ENCODE peak calls at places on chromosomes 4 and X, in seven cellular contexts. B is CD8-positive, alpha-beta T cell; W is cardiac muscle cell; X is AG09319; N is OCI-LY7; P is ovary; G is cardiac fibroblast. Z is an unnamed sample.

GRCh38 chr4:34932591-34932990 is 1311.7 kb downstream of the ARAP2 start:
- DNase-seq in G (no peak), P (no peak), X (no peak), B (no peak), N (no peak), W (no peak), Z (no peak)

GRCh38 chr4:145539677-145540076 is 58.0 kb downstream of the SMAD1 start:
- DNase-seq in W (no peak), B (no peak), P (no peak), X (no peak), N (no peak), G (no peak), Z (no peak)

GRCh38 chrX:22686138-22686541 is 313.6 kb upstream of the DDX53 start:
- DNase-seq in N (no peak), X (peak), W (peak), P (no peak), B (no peak), G (peak), Z (no peak)

GRCh38 chr4:137510866-137511265 is 21.4 kb downstream of the PCDH18 start:
- DNase-seq in W (no peak), P (no peak), B (no peak), X (peak), N (no peak), G (peak), Z (no peak)

GRCh38 chr4:12324965-12325364 is 896.3 kb upstream of the HS3ST1 start:
- DNase-seq in P (no peak), G (no peak), X (no peak), B (no peak), W (no peak), N (no peak), Z (no peak)

GRCh38 chr4:139015948-139016451 is 419 bp downstream of the NOCT start:
- DNase-seq in G (peak), N (peak), B (peak), P (no peak), X (no peak), W (peak), Z (no peak)

GRCh38 chrX:49176421-49177326 is 5.0 kb downstream of the PLP2 start:
- DNase-seq in X (no peak), W (no peak), B (no peak), P (no peak), G (no peak), N (no peak), Z (no peak)

GRCh38 chrX:39974228-39974627 is 123.5 kb downstream of the BCOR start:
- DNase-seq in B (no peak), P (no peak), N (no peak), X (no peak), G (no peak), W (no peak), Z (peak)

GRCh38 chrX:134836497-134836968 is 154.3 kb upstream of the SMIM10 start:
- DNase-seq in G (peak), W (no peak), X (no peak), B (no peak), N (no peak), P (no peak), Z (no peak)

DNA sequence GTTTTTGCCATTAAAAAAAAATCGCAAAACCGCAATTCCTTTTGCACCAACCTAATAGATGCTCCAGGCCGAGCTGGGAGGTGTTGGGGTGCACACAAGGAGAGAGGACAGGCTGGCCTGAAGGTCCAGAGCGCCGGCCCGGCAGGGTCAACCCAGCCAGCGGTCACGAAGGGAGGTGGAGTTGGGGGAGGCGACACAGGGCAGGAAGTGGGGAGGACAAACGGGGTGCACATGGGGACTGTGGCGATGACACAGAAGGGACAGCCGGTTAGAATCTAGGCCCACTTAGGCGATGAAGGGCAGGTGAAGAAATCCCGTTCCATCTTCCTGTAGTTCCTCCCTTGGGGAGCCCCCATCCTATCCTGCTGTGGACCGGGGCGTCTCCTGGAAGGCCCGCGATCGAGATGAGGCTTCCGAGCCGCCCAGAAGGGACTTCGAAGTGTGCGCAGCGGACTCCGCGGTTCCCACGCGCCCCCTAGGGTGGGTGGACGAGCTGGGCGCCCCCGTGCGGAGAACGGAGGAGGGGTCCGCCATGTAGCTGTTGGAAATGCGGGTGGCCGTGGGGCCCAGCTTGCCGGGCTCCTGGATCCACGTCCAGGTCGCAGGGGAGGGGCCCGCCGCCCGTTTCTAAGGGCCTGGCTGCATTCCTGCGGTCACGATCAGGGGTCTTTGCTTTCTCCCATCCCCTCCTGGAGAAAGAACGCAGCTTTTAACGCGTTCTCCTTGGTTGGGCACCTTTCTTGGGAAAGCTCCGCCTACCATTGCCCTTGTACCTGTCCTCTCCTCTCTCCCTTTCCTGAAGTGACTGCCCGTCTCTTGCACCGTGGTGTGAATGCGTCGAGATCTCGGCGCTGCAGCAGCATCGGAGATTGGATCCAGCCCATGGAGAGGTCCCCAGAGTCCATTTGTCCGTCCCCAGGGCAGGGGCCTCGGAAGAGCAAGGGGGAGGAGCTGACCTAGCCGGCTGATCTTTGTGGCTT is 17.0 kb upstream of the HPF1 start:
- DNase-seq in P (no peak), B (peak), N (no peak), G (peak), W (peak), X (no peak), Z (peak)
- TF ChIP-seq CTCF in P (no peak), B (no peak), N (peak), G (peak), W (peak), X (peak), Z (peak)

GRCh38 chr4:602559-602942 is 22.8 kb upstream of the PDE6B start:
- DNase-seq in P (no peak), W (peak), N (peak), X (no peak), G (no peak), B (peak), Z (peak)
- TF ChIP-seq CTCF in P (no peak), W (peak), N (peak), X (peak), G (peak), B (peak), Z (peak)

DNA sequence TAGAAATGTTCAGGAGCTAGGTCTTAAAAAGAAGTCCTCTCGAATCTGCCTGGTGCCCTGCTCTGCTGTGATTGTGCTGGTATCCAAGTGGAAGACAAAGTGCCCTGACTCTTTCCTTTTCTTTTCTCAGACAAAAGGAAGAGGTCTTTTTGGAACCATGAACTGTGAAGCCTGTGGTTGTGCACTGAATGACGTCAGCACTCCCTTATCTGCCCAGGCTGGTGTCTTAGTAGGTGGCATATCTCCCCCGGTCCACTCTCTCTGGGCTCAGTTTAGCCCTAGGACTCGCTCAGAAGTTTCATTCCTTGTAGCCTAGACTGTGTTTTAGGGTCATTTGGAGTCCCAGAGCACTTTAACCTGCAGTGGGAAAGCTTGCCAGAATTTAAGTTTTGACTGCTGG is 400.3 kb upstream of the CT83 start:
- DNase-seq in W (no peak), B (no peak), N (no peak), G (no peak), P (no peak), X (no peak), Z (no peak)
- TF ChIP-seq CTCF in W (no peak), B (no peak), N (no peak), G (no peak), P (no peak), X (no peak), Z (no peak)

GRCh38 chrX:108020631-108021030 is 24.2 kb upstream of the VSIG1 start:
- DNase-seq in B (peak), N (peak), G (peak), W (peak), P (no peak), X (no peak), Z (no peak)
- TF ChIP-seq CTCF in B (no peak), N (peak), G (peak), W (peak), P (no peak), X (peak), Z (peak)

DNA sequence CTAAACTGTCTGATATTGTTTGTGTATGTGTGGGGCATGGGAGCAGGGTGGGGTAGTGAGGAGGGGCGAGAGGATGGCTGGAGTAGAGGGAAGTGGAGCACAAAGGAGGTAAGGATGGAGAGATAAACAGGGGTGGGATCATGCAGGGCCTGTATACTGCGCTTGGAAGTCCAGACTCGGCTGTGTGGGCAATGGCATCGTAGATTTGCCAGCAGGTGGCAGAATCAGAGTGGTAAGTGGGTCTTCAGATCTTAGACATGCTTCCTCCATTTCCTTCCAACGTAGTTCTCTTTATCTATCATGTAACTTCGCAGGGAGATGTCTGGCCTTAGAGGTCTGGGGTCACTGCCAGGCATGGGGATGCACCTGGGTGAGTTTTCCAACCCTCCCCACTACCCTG is 155.5 kb downstream of the PDGFRA start:
- DNase-seq in X (no peak), G (peak), N (peak), B (no peak), W (peak), P (peak), Z (no peak)
- TF ChIP-seq CTCF in X (peak), G (peak), N (peak), B (no peak), W (peak), P (no peak), Z (no peak)

DNA sequence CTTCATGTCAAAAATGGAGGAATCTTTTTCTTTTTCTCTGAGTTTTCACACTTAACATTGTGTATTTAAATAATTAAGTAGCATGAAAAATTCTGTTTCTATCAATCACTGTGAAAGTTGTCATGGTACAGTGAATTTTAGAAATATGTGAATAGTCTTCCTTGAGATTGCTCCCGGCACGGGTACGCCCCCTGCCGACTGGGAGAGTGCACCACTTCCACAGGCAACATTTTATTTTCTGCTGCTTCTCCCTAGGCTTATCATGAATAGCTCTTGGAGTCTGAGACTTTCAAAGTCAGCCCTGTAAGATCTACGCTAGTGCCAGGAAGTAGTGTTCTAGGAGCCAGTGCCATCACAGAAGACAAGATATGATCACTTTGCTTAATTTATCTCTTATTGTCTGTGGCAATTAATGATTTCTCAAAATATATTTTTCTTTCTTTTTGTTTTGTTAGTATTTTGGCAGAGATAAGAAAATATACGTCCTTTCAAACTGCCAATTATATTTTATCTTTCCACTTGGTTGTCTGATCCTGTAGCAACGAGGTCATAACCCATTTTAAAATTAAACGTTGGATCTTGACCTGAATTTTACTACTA is 763.8 kb upstream of the AADAT start:
- DNase-seq in X (no peak), N (peak), B (no peak), G (peak), W (peak), P (peak), Z (peak)
- TF ChIP-seq CTCF in X (peak), N (peak), B (no peak), G (peak), W (peak), P (no peak), Z (peak)

GRCh38 chr4:189090174-189090814 is 850.4 kb upstream of the FRG1 start:
- DNase-seq in X (no peak), B (no peak), G (peak), P (no peak), W (peak), N (no peak), Z (peak)
- TF ChIP-seq CTCF in X (peak), B (no peak), G (peak), P (no peak), W (no peak), N (peak), Z (peak)

GRCh38 chrX:153687121-153688039 is at the start of gene SLC6A8:
- DNase-seq in X (peak), B (peak), G (peak), N (peak), W (peak), P (peak), Z (peak)
- TF ChIP-seq CTCF in X (peak), B (no peak), G (no peak), N (peak), W (no peak), P (no peak), Z (peak)